ENCODE peak calls at places on chromosomes 11 and 22, in four cellular contexts. B is testis, D is fibroblast of villous mesenchyme, J is psoas muscle. M is an unnamed sample.
A peak's percentile ranks its signal among the peaks of the same experiment; 100 is the strongest.

GRCh38 chr11:14189874-14190273 is 169.1 kb downstream of the RRAS2 start:
- DNase-seq in D (peak; percentile 4), J (peak; percentile 52), B (peak; percentile 60), M (no peak)

GRCh38 chr11:128379587-128380279 is 207.6 kb downstream of the ETS1 start:
- DNase-seq in J (no peak), D (no peak), B (no peak), M (no peak)

GRCh38 chr11:88281317-88281712 is 56.2 kb downstream of the CTSC start:
- DNase-seq in J (no peak), B (no peak), D (no peak), M (peak; percentile 15)

GRCh38 chr11:77093056-77093891 is 9.4 kb upstream of the OMP start:
- DNase-seq in J (no peak), D (no peak), B (no peak), M (no peak)

GRCh38 chr11:72012897-72013721 is 14.4 kb downstream of the IL18BP start:
- DNase-seq in J (peak; percentile 76), D (peak; percentile 61), B (peak; percentile 84), M (peak; percentile 94)

GRCh38 chr11:19648321-19648720 is 64.3 kb upstream of the NAV2 start:
- DNase-seq in D (peak; percentile 16), J (no peak), B (no peak), M (no peak)

GRCh38 chr22:33921576-33922181 is 1.4 kb upstream of the LARGE1 start:
- DNase-seq in B (peak; percentile 79), J (peak; percentile 63), D (peak; percentile 41), M (peak; percentile 45)

GRCh38 chr11:70536051-70536877 is 137.9 kb downstream of the CTTN start:
- DNase-seq in J (no peak), B (no peak), D (no peak), M (no peak)

GRCh38 chr22:29719894-29720645 is at the start of gene CABP7:
- DNase-seq in J (no peak), B (no peak), D (no peak), M (no peak)

GRCh38 chr22:45007946-45008852 is 1.6 kb downstream of the PHF21B start:
- DNase-seq in D (peak; percentile 20), J (peak; percentile 16), B (peak; percentile 56), M (peak; percentile 27)

GRCh38 chr11:19345519-19345847 is 104.7 kb upstream of the E2F8 start:
- DNase-seq in D (no peak), J (peak; percentile 47), B (no peak), M (no peak)

GRCh38 chr22:30459206-30460052 is 12.4 kb downstream of the SEC14L3 start:
- DNase-seq in B (no peak), J (no peak), D (peak; percentile 20), M (peak; percentile 14)

GRCh38 chr11:47407746-47408590 is at the start of gene SLC39A13:
- DNase-seq in J (peak; percentile 94), D (peak; percentile 97), B (peak; percentile 94), M (peak; percentile 97)

GRCh38 chr11:47406896-47407745 is 1.3 kb upstream of the SLC39A13 start:
- DNase-seq in J (no peak), D (peak; percentile 35), B (peak; percentile 28), M (no peak)

GRCh38 chr11:47409440-47410403 is 1.3 kb downstream of the SLC39A13 start:
- DNase-seq in J (no peak), D (peak; percentile 51), B (no peak), M (no peak)

GRCh38 chr11:47410404-47411264 is 2.2 kb downstream of the SLC39A13 start:
- DNase-seq in B (no peak), J (no peak), D (no peak), M (no peak)

GRCh38 chr11:47408598-47409439 is 429 bp downstream of the SLC39A13 start:
- DNase-seq in B (peak; percentile 33), J (peak; percentile 66), D (peak; percentile 89), M (peak; percentile 79)
- TF ChIP-seq CTCF in B (no peak), J (no peak), D (no peak), M (no peak)

DNA sequence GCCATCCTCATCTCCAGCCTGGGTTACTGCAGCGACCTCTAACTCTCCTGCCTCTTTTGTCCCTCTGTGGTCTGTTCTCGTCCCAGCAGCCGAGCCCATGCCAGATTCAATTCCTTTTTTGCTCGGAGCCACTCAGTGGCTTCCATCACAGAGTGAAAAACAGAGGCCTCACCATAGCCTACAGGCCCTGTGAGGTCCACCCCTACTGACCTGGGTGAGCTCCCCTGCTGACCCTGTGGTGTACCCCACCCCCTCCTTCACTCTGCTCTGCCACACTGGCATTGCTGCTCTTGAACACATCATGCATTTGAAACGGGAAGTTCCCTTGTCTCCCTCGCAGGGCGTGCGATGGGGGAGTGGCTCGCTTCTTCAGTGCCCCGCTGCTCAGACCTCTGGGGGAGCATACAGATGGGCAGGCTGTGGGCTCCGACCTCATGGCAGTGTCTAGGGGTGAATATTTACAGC is 2.1 kb downstream of the AIP start:
- DNase-seq in B (no peak), J (no peak), D (no peak), M (no peak)
- H3K4me3 ChIP-seq in B (no peak overlapping the region), J (no peak overlapping the region), D (no peak overlapping the region), M (no peak overlapping the region)

GRCh38 chr11:59114344-59114743 is 7.3 kb downstream of the FAM111B start:
- DNase-seq in D (no peak), B (no peak), J (no peak), M (no peak)
- TF ChIP-seq CTCF in D (no peak), B (no peak), J (no peak), M (no peak)

GRCh38 chr11:123559418-123559817 is 95.0 kb downstream of the SCN3B start:
- DNase-seq in J (no peak), B (peak; percentile 40), D (no peak), M (peak; percentile 36)
- H3K4me3 ChIP-seq in J (peak overlapping the region; percentile 62), B (peak overlapping the region; percentile 62), D (no peak overlapping the region), M (peak overlapping the region; percentile 39)

DNA sequence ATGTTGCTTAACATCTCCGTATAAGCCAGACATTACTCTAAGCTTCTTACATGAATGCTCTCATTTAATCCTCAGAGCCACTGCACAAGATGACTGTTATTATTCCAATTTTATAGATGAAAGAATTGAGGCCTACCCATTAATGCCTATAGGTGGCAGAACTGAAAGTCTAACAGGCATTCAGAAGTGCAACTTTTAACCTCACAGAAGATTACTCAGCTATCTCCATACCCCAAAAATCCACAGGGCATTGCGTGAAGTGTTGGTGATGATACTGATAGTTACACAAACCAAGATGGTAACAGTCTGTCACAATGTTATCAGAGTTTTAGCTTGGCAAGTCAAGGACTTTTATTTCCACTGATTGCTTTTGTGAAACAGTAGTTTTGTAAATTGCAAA is 130.5 kb downstream of the ARHGAP42 start:
- DNase-seq in B (no peak), D (no peak), J (no peak), M (no peak)
- TF ChIP-seq CTCF in B (no peak), D (no peak), J (no peak), M (no peak)

GRCh38 chr11:17767914-17768313 is 33.3 kb downstream of the KCNC1 start:
- DNase-seq in B (no peak), J (no peak), D (no peak), M (no peak)

GRCh38 chr11:17767301-17767885 is 32.8 kb downstream of the KCNC1 start:
- DNase-seq in J (no peak), B (no peak), D (no peak), M (no peak)

GRCh38 chr11:17768547-17768946 is 34.0 kb downstream of the KCNC1 start:
- DNase-seq in B (no peak), D (no peak), J (no peak), M (no peak)

GRCh38 chr11:17765381-17766359 is 31.1 kb downstream of the KCNC1 start:
- DNase-seq in B (no peak), D (no peak), J (no peak), M (no peak)

GRCh38 chr11:17766590-17766989 is 32.0 kb downstream of the KCNC1 start:
- DNase-seq in J (no peak), D (no peak), B (no peak), M (no peak)
- H3K4me3 ChIP-seq in J (no peak overlapping the region), D (no peak overlapping the region), B (no peak overlapping the region), M (no peak overlapping the region)

GRCh38 chr11:112073941-112074811 is at the start of the genes NKAPD1 and PIH1D2:
- DNase-seq in J (peak; percentile 73), B (peak; percentile 86), D (peak; percentile 91), M (peak; percentile 92)
- TF ChIP-seq CTCF in J (no peak), B (no peak), D (peak; percentile 2), M (no peak)

GRCh38 chr11:8776209-8776608 is 93.6 kb downstream of the RPL27A start:
- DNase-seq in B (no peak), J (no peak), D (no peak), M (no peak)

GRCh38 chr11:8773916-8774537 is 91.4 kb downstream of the RPL27A start:
- DNase-seq in B (no peak), J (no peak), D (no peak), M (no peak)

GRCh38 chr11:8775341-8776133 is 92.9 kb downstream of the RPL27A start:
- DNase-seq in J (no peak), B (peak; percentile 73), D (no peak), M (no peak)

GRCh38 chr11:8773125-8773524 is 90.5 kb downstream of the RPL27A start:
- DNase-seq in B (no peak), D (no peak), J (no peak), M (no peak)

DNA sequence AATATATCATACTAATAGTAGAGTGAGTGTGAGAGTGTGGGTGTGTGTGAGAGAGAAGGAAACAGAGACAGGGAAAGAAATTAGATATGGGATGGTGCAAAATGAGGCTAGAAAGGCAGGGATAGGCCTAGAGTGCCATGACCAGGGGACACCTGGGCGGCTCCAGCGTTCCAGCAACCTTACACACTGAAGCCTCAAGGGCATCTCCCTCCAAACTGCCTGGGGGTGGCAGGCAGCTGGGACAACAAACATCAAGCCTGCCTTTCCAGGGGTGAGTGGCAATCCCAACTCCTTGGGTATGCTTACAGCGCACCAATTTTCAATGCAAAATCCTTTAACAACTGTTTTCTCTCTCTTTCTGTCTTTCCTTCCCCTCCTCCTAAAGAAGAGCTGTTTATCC is 90.0 kb downstream of the RPL27A start:
- DNase-seq in B (no peak), D (no peak), J (no peak), M (no peak)
- H3K4me3 ChIP-seq in B (no peak overlapping the region), D (no peak overlapping the region), J (no peak overlapping the region), M (no peak overlapping the region)

GRCh38 chr11:34890089-34890488 is 26.1 kb downstream of the APIP start:
- DNase-seq in J (no peak), B (no peak), D (no peak), M (no peak)
- TF ChIP-seq CTCF in J (no peak), B (peak; percentile 21), D (peak; percentile 42), M (peak; percentile 41)

DNA sequence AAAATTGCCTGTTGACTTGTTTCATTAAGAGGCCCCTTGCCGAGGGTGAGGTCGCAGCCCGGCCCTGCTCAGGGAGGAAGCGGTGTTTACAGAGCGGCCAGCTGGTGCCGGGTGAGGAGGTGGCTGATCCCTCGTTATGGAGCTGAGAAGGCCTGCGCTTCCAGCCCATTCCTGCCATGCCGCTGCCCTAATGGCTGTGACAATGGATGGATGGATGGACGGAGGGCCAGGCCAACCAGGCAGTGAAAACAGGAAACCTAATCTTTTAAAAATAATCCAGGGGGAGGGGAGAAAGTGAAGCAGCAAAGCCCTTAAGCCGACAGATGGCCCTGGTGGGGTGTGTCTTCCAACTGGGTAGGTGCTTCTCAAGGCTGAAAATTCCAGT is 38.5 kb downstream of the BCR start:
- DNase-seq in D (peak; percentile 95), B (no peak), J (no peak), M (peak; percentile 71)
- H3K4me3 ChIP-seq in D (no peak overlapping the region), B (no peak overlapping the region), J (no peak overlapping the region), M (no peak overlapping the region)

M was measured in astrocyte of the spinal cord.